ENCODE peak calls at places on chromosomes 3 and 15, in four cellular contexts. D, I, S and C are unnamed samples.

GRCh38 chr15:93997071-93997658 is 234.2 kb upstream of the MCTP2 start:
- DNase-seq in S (no peak), I (peak; percentile 27), D (peak; percentile 17), C (peak; percentile 25)

GRCh38 chr3:111603679-111604643 is 8.8 kb upstream of the ZBED2 start:
- DNase-seq in I (no peak), D (no peak), S (no peak), C (no peak)

GRCh38 chr15:90497374-90497773 is 32.3 kb upstream of the CRTC3 start:
- DNase-seq in D (no peak), I (peak; percentile 22), S (no peak), C (no peak)

GRCh38 chr3:29427266-29428103 is 146.6 kb downstream of the RBMS3 start:
- DNase-seq in D (no peak), I (no peak), S (no peak), C (no peak)

GRCh38 chr15:88375234-88375926 is 91.8 kb downstream of the MRPL46 start:
- DNase-seq in D (no peak), I (peak; percentile 39), S (no peak), C (no peak)

GRCh38 chr3:150149651-150150051 is 179.0 kb upstream of the PFN2 start:
- DNase-seq in I (no peak), D (no peak), S (no peak), C (no peak)

GRCh38 chr3:87025636-87026035 is 34.7 kb upstream of the VGLL3 start:
- DNase-seq in D (no peak), I (no peak), S (no peak), C (no peak)

GRCh38 chr3:189071452-189071851 is 100.3 kb upstream of the TPRG1 start:
- DNase-seq in D (no peak), I (no peak), S (no peak), C (no peak)

GRCh38 chr3:52483577-52484495 is 11.3 kb upstream of the STAB1 start:
- DNase-seq in S (no peak), I (no peak), D (no peak), C (no peak)

GRCh38 chr15:58182460-58183163 is 44.4 kb downstream of the AQP9 start:
- DNase-seq in S (peak; percentile 30), D (no peak), I (peak; percentile 53), C (peak; percentile 45)

GRCh38 chr3:194006-194405 is 2.6 kb upstream of the CHL1 start:
- DNase-seq in S (no peak), D (no peak), I (no peak), C (no peak)

GRCh38 chr3:78101363-78101762 is 1061.5 kb downstream of the ROBO2 start:
- DNase-seq in D (no peak), S (no peak), I (no peak), C (no peak)

GRCh38 chr15:73964736-73965093 is 27.4 kb downstream of the STOML1 start:
- DNase-seq in S (peak; percentile 84), D (peak; percentile 60), I (peak; percentile 85), C (peak; percentile 82)

GRCh38 chr3:197496746-197497125 is 59.0 kb downstream of the BDH1 start:
- DNase-seq in I (no peak), D (no peak), S (no peak), C (no peak)

GRCh38 chr15:60426870-60427528 is 29.2 kb upstream of the ANXA2 start:
- DNase-seq in D (no peak), S (no peak), I (no peak), C (no peak)

GRCh38 chr3:110166791-110167190 is 829.4 kb upstream of the DPPA4 start:
- DNase-seq in I (no peak), D (no peak), S (no peak), C (no peak)

GRCh38 chr3:4466783-4467521 is at the start of gene SUMF1:
- DNase-seq in S (peak; percentile 77), I (peak; percentile 85), D (peak; percentile 46), C (peak; percentile 92)

GRCh38 chr3:193943200-193943599 is 192.7 kb upstream of the HES1 start:
- DNase-seq in S (no peak), D (no peak), I (no peak), C (no peak)

GRCh38 chr3:58085616-58086015 is 77.4 kb downstream of the FLNB start:
- DNase-seq in S (no peak), D (no peak), I (no peak), C (no peak)

GRCh38 chr3:194125474-194125873 is 10.5 kb upstream of the HES1 start:
- DNase-seq in I (no peak), D (no peak), S (no peak), C (no peak)

GRCh38 chr15:92655178-92655995 is at the start of gene FAM174B:
- DNase-seq in D (no peak), I (no peak), S (peak; percentile 60), C (peak; percentile 82)

GRCh38 chr3:177057768-177058167 is 139.5 kb downstream of the TBL1XR1 start:
- DNase-seq in S (no peak), I (peak; percentile 9), D (no peak), C (peak; percentile 51)

GRCh38 chr3:175805825-175806224 is 946.7 kb downstream of the NAALADL2 start:
- DNase-seq in D (no peak), I (no peak), S (no peak), C (no peak)

GRCh38 chr3:33993631-33994030 is 195.2 kb downstream of the PDCD6IP start:
- DNase-seq in S (no peak), I (no peak), D (no peak), C (no peak)

GRCh38 chr3:185401319-185401955 is 38.5 kb downstream of the MAP3K13 start:
- DNase-seq in D (no peak), S (no peak), I (no peak), C (no peak)

GRCh38 chr15:83153288-83153687 is 45.8 kb downstream of the TM6SF1 start:
- DNase-seq in S (no peak), I (no peak), D (no peak), C (no peak)

GRCh38 chr3:46280105-46280797 is 38.0 kb downstream of the CCR3 start:
- DNase-seq in I (no peak), S (no peak), D (no peak), C (peak; percentile 21)